ENCODE peak calls at places on chromosomes 13 and 19, in four cellular contexts. X is heart right ventricle, E is hepatocyte, U is K562. S is an unnamed sample.

GRCh38 chr13:27001705-27002104 is 169.9 kb downstream of the USP12 start:
- DNase-seq in X (no peak), E (no peak), U (no peak), S (no peak)

GRCh38 chr19:55146648-55147218 is 2.3 kb downstream of the TNNT1 start:
- DNase-seq in X (no peak), E (peak), U (peak), S (no peak)

GRCh38 chr19:4754248-4754647 is 30.6 kb upstream of the DPP9 start:
- DNase-seq in X (no peak), E (no peak), U (peak), S (no peak)

GRCh38 chr19:38740252-38740592 is 4.1 kb downstream of the CAPN12 start:
- DNase-seq in X (no peak), E (no peak), U (no peak), S (no peak)

GRCh38 chr19:50794778-50795664 is 4.8 kb downstream of the ACP4 start:
- DNase-seq in X (no peak), E (no peak), U (peak), S (peak)

GRCh38 chr19:8395621-8396082 is 5.5 kb downstream of the RAB11B start:
- DNase-seq in X (no peak), E (no peak), U (no peak), S (no peak)

GRCh38 chr19:55486043-55486970 is 1.3 kb downstream of the NAT14 start:
- DNase-seq in X (no peak), E (no peak), U (peak), S (no peak)

GRCh38 chr13:108777421-108778420 is 148.3 kb downstream of the MYO16 start:
- DNase-seq in X (no peak), E (peak), U (no peak), S (no peak)

GRCh38 chr19:54002495-54003315 is 11.3 kb downstream of the CACNG6 start:
- DNase-seq in X (no peak), E (no peak), U (no peak), S (no peak)

GRCh38 chr13:42377640-42378382 is 105.9 kb downstream of the AKAP11 start:
- DNase-seq in X (no peak), E (no peak), U (no peak), S (peak)

GRCh38 chr19:43501661-43502418 is 2.7 kb downstream of the PHLDB3 start:
- DNase-seq in X (no peak), E (no peak), U (peak), S (no peak)

GRCh38 chr13:83618966-83619365 is 263.3 kb downstream of the SLITRK1 start:
- DNase-seq in X (no peak), E (no peak), U (no peak), S (no peak)

GRCh38 chr13:98997738-98998641 is 20.1 kb upstream of the DOCK9 start:
- DNase-seq in X (no peak), E (no peak), U (no peak), S (peak)

GRCh38 chr13:24142886-24143285 is 17.6 kb upstream of the SPATA13 start:
- DNase-seq in X (no peak), E (no peak), U (no peak), S (no peak)

GRCh38 chr19:8034178-8034525 is 18.4 kb upstream of the CCL25 start:
- DNase-seq in X (no peak), E (no peak), U (no peak), S (no peak)

GRCh38 chr19:7926021-7926726 is at the start of gene CTXN1:
- DNase-seq in X (no peak), E (peak), U (peak), S (peak)

GRCh38 chr13:47588676-47589075 is 412.4 kb downstream of the SUCLA2 start:
- DNase-seq in X (no peak), E (no peak), U (no peak), S (no peak)
- TF ChIP-seq CTCF in X (peak), E (no peak), U (no peak), S (no peak)

GRCh38 chr19:535017-535835 is 3.7 kb downstream of the CDC34 start:
- DNase-seq in X (no peak), E (no peak), U (peak), S (no peak)
- TF ChIP-seq CTCF in X (no peak), E (no peak), U (no peak), S (no peak)

DNA sequence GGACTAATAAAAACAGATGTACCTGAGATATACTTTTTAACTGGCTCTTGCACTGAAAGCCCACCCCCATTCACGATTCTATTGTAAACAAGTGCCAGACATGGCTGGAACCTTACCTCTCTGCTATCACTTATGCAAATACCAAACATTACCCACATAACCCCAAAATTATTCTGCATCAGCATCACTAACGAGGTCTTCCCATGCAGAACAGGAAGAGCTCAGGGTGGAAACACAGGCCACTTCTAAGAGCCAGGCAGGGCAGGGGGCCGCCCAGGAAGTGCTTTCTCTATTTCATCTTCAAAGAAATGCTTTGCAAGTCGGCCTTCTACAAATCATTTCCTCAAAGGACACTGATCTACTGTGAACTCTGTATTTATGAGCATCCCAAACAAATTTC is 7.3 kb downstream of the IRS2 start:
- DNase-seq in X (no peak), E (no peak), U (no peak), S (peak)
- TF ChIP-seq CTCF in X (no peak), E (no peak), U (no peak), S (no peak)

GRCh38 chr13:31538067-31539042 is 201.0 kb upstream of the RXFP2 start:
- DNase-seq in X (no peak), E (peak), U (peak), S (no peak)
- TF ChIP-seq CTCF in X (peak), E (peak), U (no peak), S (no peak)

DNA sequence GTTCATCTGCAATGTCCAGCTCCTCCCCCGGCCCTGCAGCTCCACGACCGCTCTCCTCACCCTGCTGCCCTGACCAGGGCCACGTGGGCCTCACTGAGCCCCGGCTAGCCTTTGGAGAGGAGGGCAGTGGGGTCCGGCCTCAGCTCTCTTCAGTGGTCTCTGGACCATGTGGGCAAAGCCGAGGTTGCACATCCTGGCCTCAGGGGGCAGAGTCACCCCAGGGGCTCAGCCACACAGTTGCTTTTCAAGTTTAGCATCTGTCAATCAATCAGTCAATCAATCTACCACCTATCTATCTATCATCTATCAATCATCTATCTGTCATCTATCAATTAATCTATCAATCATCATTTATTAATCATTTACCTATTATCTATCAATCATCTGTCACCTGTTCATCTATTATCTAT is 3.0 kb upstream of the DIRAS1 start:
- DNase-seq in X (no peak), E (no peak), U (no peak), S (no peak)
- TF ChIP-seq CTCF in X (no peak), E (no peak), U (peak), S (no peak)

GRCh38 chr19:18863843-18864362 is 32.1 kb downstream of the CERS1 start:
- DNase-seq in X (no peak), E (no peak), U (no peak), S (no peak)

GRCh38 chr19:18866800-18867123 is 29.2 kb downstream of the CERS1 start:
- DNase-seq in X (no peak), E (no peak), U (no peak), S (no peak)

GRCh38 chr19:18865973-18866799 is 29.8 kb downstream of the CERS1 start:
- DNase-seq in X (peak), E (peak), U (peak), S (peak)

GRCh38 chr19:18867199-18867598 is 28.8 kb downstream of the CERS1 start:
- DNase-seq in X (no peak), E (no peak), U (no peak), S (no peak)

GRCh38 chr19:18865106-18865972 is 30.6 kb downstream of the CERS1 start:
- DNase-seq in X (no peak), E (no peak), U (no peak), S (no peak)
- TF ChIP-seq CTCF in X (no peak), E (no peak), U (no peak), S (no peak)

DNA sequence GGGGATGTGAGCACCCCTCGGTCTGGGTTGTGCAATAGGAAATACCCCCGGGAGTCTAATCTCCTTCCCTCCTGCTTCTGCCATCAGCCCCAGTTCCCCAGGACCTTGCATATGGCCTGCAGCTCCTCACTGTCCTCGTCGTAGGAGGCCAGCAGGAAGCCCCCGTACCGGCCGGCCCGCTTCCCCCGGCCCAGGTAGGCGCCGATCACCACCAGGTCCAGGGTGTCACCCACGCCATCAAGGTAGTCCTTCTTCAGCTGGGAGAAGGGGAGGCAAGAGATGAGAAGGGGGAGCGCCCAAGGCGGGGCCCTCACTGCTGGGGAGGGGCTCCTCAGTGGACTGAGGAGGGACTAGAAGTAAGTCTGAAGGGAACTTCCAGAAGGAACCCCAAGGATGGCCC is 10.4 kb upstream of the PLA2G4C start:
- DNase-seq in X (no peak), E (no peak), U (no peak), S (no peak)
- TF ChIP-seq CTCF in X (no peak), E (no peak), U (no peak), S (no peak)

GRCh38 chr19:2253106-2254051 is 2.8 kb downstream of the JSRP1 start:
- DNase-seq in X (no peak), E (no peak), U (no peak), S (peak)
- TF ChIP-seq CTCF in X (no peak), E (peak), U (no peak), S (peak)

GRCh38 chr13:22175211-22175610 is 504.3 kb downstream of the FGF9 start:
- DNase-seq in X (no peak), E (no peak), U (no peak), S (no peak)
- TF ChIP-seq CTCF in X (no peak), E (no peak), U (no peak), S (no peak)

GRCh38 chr13:44051923-44052322 is 172.2 kb downstream of the LACC1 start:
- DNase-seq in X (no peak), E (peak), U (no peak), S (no peak)

GRCh38 chr13:44049546-44049945 is 169.8 kb downstream of the LACC1 start:
- DNase-seq in X (no peak), E (no peak), U (no peak), S (no peak)

GRCh38 chr13:44051405-44051804 is 171.7 kb downstream of the LACC1 start:
- DNase-seq in X (no peak), E (no peak), U (no peak), S (no peak)

GRCh38 chr13:44048326-44048725 is 168.6 kb downstream of the LACC1 start:
- DNase-seq in X (no peak), E (no peak), U (no peak), S (no peak)

DNA sequence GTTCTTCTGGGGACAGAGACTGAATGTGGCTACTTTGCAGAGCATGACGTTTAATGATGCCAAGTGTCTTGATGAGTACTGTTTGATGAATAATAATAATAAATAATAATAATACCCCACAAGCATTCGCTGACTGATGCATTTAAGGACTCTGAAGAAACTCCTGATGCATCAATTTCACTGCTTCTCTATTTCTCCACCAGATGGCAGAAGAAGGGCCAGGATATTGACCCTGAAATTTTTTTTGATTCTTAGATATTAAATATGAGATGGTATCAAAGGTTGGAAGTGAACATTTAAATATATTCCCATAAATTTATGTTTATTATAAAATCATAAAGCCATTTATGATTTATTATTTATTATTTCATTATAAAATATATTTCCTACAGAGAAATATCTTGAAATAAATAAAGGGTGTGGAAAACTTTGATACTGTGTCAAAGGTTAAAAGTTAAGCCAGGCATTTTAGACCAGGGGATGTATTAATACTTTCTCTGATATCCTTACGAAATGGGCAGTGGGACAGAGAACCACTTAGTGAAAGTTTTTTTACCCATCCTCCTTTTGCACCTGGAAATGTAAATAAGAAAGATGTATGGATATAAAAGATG is 170.9 kb downstream of the LACC1 start:
- DNase-seq in X (peak), E (peak), U (peak), S (no peak)
- TF ChIP-seq CTCF in X (peak), E (peak), U (no peak), S (peak)